ENCODE peak calls at places on chromosomes 3 and 15, in five cellular contexts. One of them, this sample, is unnamed.

GRCh38 chr3:47408839-47409229 is 28.0 kb downstream of the PTPN23 start:
- DNase-seq in activated gamma-delta T cell treated with anti-CD3 and anti-CD28 coated beads, Interleukin-2, amount 50 U/mL, for 16 hours: no peak
- DNase-seq in midbrain: no peak
- DNase-seq in endothelial cell: no peak
- DNase-seq in H54: no peak
- DNase-seq in this sample: no peak

GRCh38 chr3:197749315-197749600 is 425 bp upstream of the FYTTD1 start:
- DNase-seq in H54: peak; percentile 75
- DNase-seq in endothelial cell: no peak
- DNase-seq in activated gamma-delta T cell treated with anti-CD3 and anti-CD28 coated beads, Interleukin-2, amount 50 U/mL, for 16 hours: peak; percentile 39
- DNase-seq in midbrain: no peak
- DNase-seq in this sample: peak; percentile 36

GRCh38 chr3:46667061-46667621 is 26.3 kb downstream of the ALS2CL start:
- DNase-seq in H54: no peak
- DNase-seq in midbrain: no peak
- DNase-seq in activated gamma-delta T cell treated with anti-CD3 and anti-CD28 coated beads, Interleukin-2, amount 50 U/mL, for 16 hours: no peak
- DNase-seq in endothelial cell: no peak
- DNase-seq in this sample: no peak

GRCh38 chr3:63933459-63933858 is 21.3 kb upstream of the SCAANT1 start:
- DNase-seq in activated gamma-delta T cell treated with anti-CD3 and anti-CD28 coated beads, Interleukin-2, amount 50 U/mL, for 16 hours: no peak
- DNase-seq in H54: no peak
- DNase-seq in endothelial cell: no peak
- DNase-seq in midbrain: no peak
- DNase-seq in this sample: no peak

GRCh38 chr3:28347374-28348285 is 891 bp upstream of the ZCWPW2 start:
- DNase-seq in activated gamma-delta T cell treated with anti-CD3 and anti-CD28 coated beads, Interleukin-2, amount 50 U/mL, for 16 hours: no peak
- DNase-seq in endothelial cell: no peak
- DNase-seq in midbrain: no peak
- DNase-seq in H54: no peak
- DNase-seq in this sample: no peak

GRCh38 chr3:111333642-111334041 is 208.4 kb upstream of the CD96 start:
- DNase-seq in endothelial cell: no peak
- DNase-seq in midbrain: no peak
- DNase-seq in H54: no peak
- DNase-seq in activated gamma-delta T cell treated with anti-CD3 and anti-CD28 coated beads, Interleukin-2, amount 50 U/mL, for 16 hours: no peak
- DNase-seq in this sample: no peak

GRCh38 chr3:183338520-183338919 is 85.5 kb downstream of the B3GNT5 start:
- DNase-seq in H54: no peak
- DNase-seq in midbrain: no peak
- DNase-seq in endothelial cell: no peak
- DNase-seq in activated gamma-delta T cell treated with anti-CD3 and anti-CD28 coated beads, Interleukin-2, amount 50 U/mL, for 16 hours: no peak
- DNase-seq in this sample: no peak

GRCh38 chr15:64209680-64210334 is 47.0 kb upstream of the PPIB start:
- DNase-seq in midbrain: no peak
- DNase-seq in activated gamma-delta T cell treated with anti-CD3 and anti-CD28 coated beads, Interleukin-2, amount 50 U/mL, for 16 hours: no peak
- DNase-seq in endothelial cell: no peak
- DNase-seq in H54: no peak
- DNase-seq in this sample: no peak

GRCh38 chr15:54149115-54149531 is 170.9 kb downstream of the UNC13C start:
- DNase-seq in midbrain: no peak
- DNase-seq in endothelial cell: no peak
- DNase-seq in activated gamma-delta T cell treated with anti-CD3 and anti-CD28 coated beads, Interleukin-2, amount 50 U/mL, for 16 hours: no peak
- DNase-seq in H54: no peak
- DNase-seq in this sample: no peak

GRCh38 chr15:27574541-27575054 is 524.5 kb downstream of the OCA2 start:
- DNase-seq in endothelial cell: no peak
- DNase-seq in activated gamma-delta T cell treated with anti-CD3 and anti-CD28 coated beads, Interleukin-2, amount 50 U/mL, for 16 hours: no peak
- DNase-seq in H54: no peak
- DNase-seq in midbrain: no peak
- DNase-seq in this sample: no peak

GRCh38 chr3:45552031-45552772 is 42.3 kb upstream of the LIMD1 start:
- DNase-seq in endothelial cell: no peak
- DNase-seq in activated gamma-delta T cell treated with anti-CD3 and anti-CD28 coated beads, Interleukin-2, amount 50 U/mL, for 16 hours: no peak
- DNase-seq in H54: no peak
- DNase-seq in midbrain: no peak
- DNase-seq in this sample: no peak

GRCh38 chr15:67836134-67836455 is 3.8 kb downstream of the RNU6-1 start:
- DNase-seq in endothelial cell: no peak
- DNase-seq in H54: no peak
- DNase-seq in midbrain: no peak
- DNase-seq in activated gamma-delta T cell treated with anti-CD3 and anti-CD28 coated beads, Interleukin-2, amount 50 U/mL, for 16 hours: no peak
- DNase-seq in this sample: no peak

GRCh38 chr3:184814214-184814613 is 2.2 kb downstream of the VPS8 start:
- DNase-seq in H54: no peak
- DNase-seq in activated gamma-delta T cell treated with anti-CD3 and anti-CD28 coated beads, Interleukin-2, amount 50 U/mL, for 16 hours: no peak
- DNase-seq in midbrain: no peak
- DNase-seq in endothelial cell: no peak
- DNase-seq in this sample: no peak

GRCh38 chr15:89002281-89002761 is 85.9 kb upstream of the ABHD2 start:
- DNase-seq in endothelial cell: no peak
- DNase-seq in midbrain: no peak
- DNase-seq in activated gamma-delta T cell treated with anti-CD3 and anti-CD28 coated beads, Interleukin-2, amount 50 U/mL, for 16 hours: no peak
- DNase-seq in H54: no peak
- DNase-seq in this sample: no peak

GRCh38 chr15:93942140-93942808 is 289.1 kb upstream of the MCTP2 start:
- DNase-seq in endothelial cell: no peak
- DNase-seq in activated gamma-delta T cell treated with anti-CD3 and anti-CD28 coated beads, Interleukin-2, amount 50 U/mL, for 16 hours: no peak
- DNase-seq in H54: no peak
- DNase-seq in midbrain: no peak
- DNase-seq in this sample: no peak

GRCh38 chr15:58830556-58830955 is 59.5 kb downstream of the MINDY2 start:
- DNase-seq in midbrain: no peak
- DNase-seq in activated gamma-delta T cell treated with anti-CD3 and anti-CD28 coated beads, Interleukin-2, amount 50 U/mL, for 16 hours: no peak
- DNase-seq in endothelial cell: no peak
- DNase-seq in H54: no peak
- DNase-seq in this sample: no peak

GRCh38 chr3:99868438-99868723 is 50.7 kb downstream of the CMSS1 start:
- DNase-seq in midbrain: no peak
- DNase-seq in activated gamma-delta T cell treated with anti-CD3 and anti-CD28 coated beads, Interleukin-2, amount 50 U/mL, for 16 hours: no peak
- DNase-seq in endothelial cell: no peak
- DNase-seq in H54: no peak
- DNase-seq in this sample: no peak

GRCh38 chr3:13325892-13326443 is 94.2 kb downstream of the NUP210 start:
- DNase-seq in activated gamma-delta T cell treated with anti-CD3 and anti-CD28 coated beads, Interleukin-2, amount 50 U/mL, for 16 hours: no peak
- DNase-seq in H54: no peak
- DNase-seq in endothelial cell: no peak
- DNase-seq in midbrain: no peak
- DNase-seq in this sample: no peak

GRCh38 chr3:114408763-114409162 is 114.9 kb downstream of the TIGIT start:
- DNase-seq in midbrain: no peak
- DNase-seq in H54: no peak
- DNase-seq in endothelial cell: no peak
- DNase-seq in activated gamma-delta T cell treated with anti-CD3 and anti-CD28 coated beads, Interleukin-2, amount 50 U/mL, for 16 hours: no peak
- DNase-seq in this sample: no peak

GRCh38 chr3:86914651-86915050 is 76.3 kb downstream of the VGLL3 start:
- DNase-seq in midbrain: no peak
- DNase-seq in H54: no peak
- DNase-seq in activated gamma-delta T cell treated with anti-CD3 and anti-CD28 coated beads, Interleukin-2, amount 50 U/mL, for 16 hours: no peak
- DNase-seq in endothelial cell: no peak
- DNase-seq in this sample: no peak

GRCh38 chr3:54954516-54954915 is 26.7 kb upstream of the LRTM1 start:
- DNase-seq in H54: no peak
- DNase-seq in midbrain: no peak
- DNase-seq in endothelial cell: no peak
- DNase-seq in activated gamma-delta T cell treated with anti-CD3 and anti-CD28 coated beads, Interleukin-2, amount 50 U/mL, for 16 hours: no peak
- DNase-seq in this sample: no peak

GRCh38 chr3:14124223-14124614 is 451 bp downstream of the CHCHD4 start:
- DNase-seq in activated gamma-delta T cell treated with anti-CD3 and anti-CD28 coated beads, Interleukin-2, amount 50 U/mL, for 16 hours: peak; percentile 42
- DNase-seq in midbrain: peak; percentile 66
- DNase-seq in endothelial cell: peak; percentile 37
- DNase-seq in H54: no peak
- DNase-seq in this sample: peak; percentile 72

GRCh38 chr15:63218114-63218808 is 28.9 kb downstream of the RAB8B start:
- DNase-seq in activated gamma-delta T cell treated with anti-CD3 and anti-CD28 coated beads, Interleukin-2, amount 50 U/mL, for 16 hours: no peak
- DNase-seq in H54: no peak
- DNase-seq in midbrain: no peak
- DNase-seq in endothelial cell: no peak
- DNase-seq in this sample: no peak

GRCh38 chr3:66473181-66473580 is 27.6 kb downstream of the LRIG1 start:
- DNase-seq in midbrain: no peak
- DNase-seq in H54: no peak
- DNase-seq in activated gamma-delta T cell treated with anti-CD3 and anti-CD28 coated beads, Interleukin-2, amount 50 U/mL, for 16 hours: no peak
- DNase-seq in endothelial cell: no peak
- DNase-seq in this sample: no peak

GRCh38 chr3:27059489-27059888 is 309.7 kb downstream of the NEK10 start:
- DNase-seq in activated gamma-delta T cell treated with anti-CD3 and anti-CD28 coated beads, Interleukin-2, amount 50 U/mL, for 16 hours: no peak
- DNase-seq in endothelial cell: no peak
- DNase-seq in midbrain: no peak
- DNase-seq in H54: no peak
- DNase-seq in this sample: no peak

GRCh38 chr3:27680517-27681246 is 41.4 kb downstream of the EOMES start:
- DNase-seq in activated gamma-delta T cell treated with anti-CD3 and anti-CD28 coated beads, Interleukin-2, amount 50 U/mL, for 16 hours: no peak
- DNase-seq in endothelial cell: peak; percentile 11
- DNase-seq in midbrain: no peak
- DNase-seq in H54: no peak
- DNase-seq in this sample: no peak

GRCh38 chr3:16482770-16483531 is 30.5 kb downstream of the RFTN1 start:
- DNase-seq in activated gamma-delta T cell treated with anti-CD3 and anti-CD28 coated beads, Interleukin-2, amount 50 U/mL, for 16 hours: no peak
- DNase-seq in H54: no peak
- DNase-seq in endothelial cell: no peak
- DNase-seq in midbrain: no peak
- DNase-seq in this sample: peak; percentile 66

GRCh38 chr3:69368129-69368741 is 17.7 kb downstream of the FRMD4B start:
- DNase-seq in endothelial cell: no peak
- DNase-seq in activated gamma-delta T cell treated with anti-CD3 and anti-CD28 coated beads, Interleukin-2, amount 50 U/mL, for 16 hours: no peak
- DNase-seq in H54: no peak
- DNase-seq in midbrain: no peak
- DNase-seq in this sample: peak; percentile 46

GRCh38 chr3:117045143-117045542 is 335.6 kb downstream of the TUSC7 start:
- DNase-seq in H54: no peak
- DNase-seq in endothelial cell: no peak
- DNase-seq in activated gamma-delta T cell treated with anti-CD3 and anti-CD28 coated beads, Interleukin-2, amount 50 U/mL, for 16 hours: no peak
- DNase-seq in midbrain: no peak
- DNase-seq in this sample: no peak

GRCh38 chr3:53809267-53809666 is 37.0 kb downstream of the CHDH start:
- DNase-seq in endothelial cell: no peak
- DNase-seq in activated gamma-delta T cell treated with anti-CD3 and anti-CD28 coated beads, Interleukin-2, amount 50 U/mL, for 16 hours: no peak
- DNase-seq in H54: no peak
- DNase-seq in midbrain: no peak
- DNase-seq in this sample: no peak

GRCh38 chr3:60610441-60611112 is 640.7 kb downstream of the FHIT start:
- DNase-seq in H54: peak; percentile 9
- DNase-seq in activated gamma-delta T cell treated with anti-CD3 and anti-CD28 coated beads, Interleukin-2, amount 50 U/mL, for 16 hours: no peak
- DNase-seq in endothelial cell: no peak
- DNase-seq in midbrain: no peak
- DNase-seq in this sample: peak; percentile 81

GRCh38 chr3:57952208-57952631 is 56.0 kb upstream of the FLNB start:
- DNase-seq in endothelial cell: no peak
- DNase-seq in activated gamma-delta T cell treated with anti-CD3 and anti-CD28 coated beads, Interleukin-2, amount 50 U/mL, for 16 hours: no peak
- DNase-seq in H54: no peak
- DNase-seq in midbrain: peak; percentile 22
- DNase-seq in this sample: no peak

GRCh38 chr3:45153658-45154437 is 7.7 kb upstream of the CDCP1 start:
- DNase-seq in midbrain: no peak
- DNase-seq in activated gamma-delta T cell treated with anti-CD3 and anti-CD28 coated beads, Interleukin-2, amount 50 U/mL, for 16 hours: no peak
- DNase-seq in endothelial cell: no peak
- DNase-seq in H54: no peak
- DNase-seq in this sample: no peak

GRCh38 chr3:37974121-37974927 is 16.3 kb upstream of the VILL start:
- DNase-seq in midbrain: peak; percentile 70
- DNase-seq in activated gamma-delta T cell treated with anti-CD3 and anti-CD28 coated beads, Interleukin-2, amount 50 U/mL, for 16 hours: peak; percentile 49
- DNase-seq in endothelial cell: peak; percentile 77
- DNase-seq in H54: peak; percentile 60
- DNase-seq in this sample: peak; percentile 65